ENCODE peak calls at places on chromosomes 13 and 19, in six cellular contexts. One of them, this sample, is unnamed.

GRCh38 chr19:39996218-39996810 is 546 bp upstream of the ZNF546 start:
- DNase-seq in H1: no peak
- DNase-seq in K562: peak
- DNase-seq in endothelial cell of umbilical vein: no peak
- DNase-seq in HepG2: peak
- DNase-seq in GM12878: peak
- DNase-seq in this sample: no peak

GRCh38 chr19:2798733-2799132 is 13.4 kb downstream of the THOP1 start:
- DNase-seq in H1: no peak
- DNase-seq in K562: no peak
- DNase-seq in endothelial cell of umbilical vein: no peak
- DNase-seq in HepG2: no peak
- DNase-seq in GM12878: no peak
- DNase-seq in this sample: no peak

GRCh38 chr13:70723732-70724131 is 615.5 kb upstream of the KLHL1 start:
- DNase-seq in H1: no peak
- DNase-seq in K562: no peak
- DNase-seq in endothelial cell of umbilical vein: peak
- DNase-seq in HepG2: peak
- DNase-seq in GM12878: no peak
- DNase-seq in this sample: no peak

GRCh38 chr13:90205911-90206310 is 1141.6 kb upstream of the MIR17HG start:
- DNase-seq in H1: no peak
- DNase-seq in K562: no peak
- DNase-seq in endothelial cell of umbilical vein: no peak
- DNase-seq in HepG2: no peak
- DNase-seq in GM12878: no peak
- DNase-seq in this sample: no peak

GRCh38 chr13:73593199-73593765 is 534.5 kb downstream of the KLF5 start:
- DNase-seq in H1: no peak
- DNase-seq in K562: no peak
- DNase-seq in endothelial cell of umbilical vein: no peak
- DNase-seq in HepG2: peak
- DNase-seq in GM12878: no peak
- DNase-seq in this sample: no peak

GRCh38 chr13:79581870-79582315 is 100.9 kb downstream of the NDFIP2 start:
- DNase-seq in H1: no peak
- DNase-seq in K562: no peak
- DNase-seq in endothelial cell of umbilical vein: no peak
- DNase-seq in HepG2: no peak
- DNase-seq in GM12878: no peak
- DNase-seq in this sample: no peak

GRCh38 chr13:100300708-100301107 is 211.8 kb downstream of the PCCA start:
- DNase-seq in H1: no peak
- DNase-seq in K562: no peak
- DNase-seq in endothelial cell of umbilical vein: no peak
- DNase-seq in HepG2: no peak
- DNase-seq in GM12878: no peak
- DNase-seq in this sample: no peak

GRCh38 chr13:101917475-101917810 is 465.0 kb downstream of the ITGBL1 start:
- DNase-seq in H1: no peak
- DNase-seq in K562: no peak
- DNase-seq in endothelial cell of umbilical vein: no peak
- DNase-seq in HepG2: no peak
- DNase-seq in GM12878: no peak
- DNase-seq in this sample: peak

GRCh38 chr13:20125129-20125782 is 35.6 kb downstream of the GJA3 start:
- DNase-seq in H1: no peak
- DNase-seq in K562: no peak
- DNase-seq in endothelial cell of umbilical vein: peak
- DNase-seq in HepG2: no peak
- DNase-seq in GM12878: no peak
- DNase-seq in this sample: no peak

GRCh38 chr13:109844396-109844795 is 58.0 kb upstream of the IRS2 start:
- DNase-seq in H1: no peak
- DNase-seq in K562: no peak
- DNase-seq in endothelial cell of umbilical vein: no peak
- DNase-seq in HepG2: no peak
- DNase-seq in GM12878: no peak
- DNase-seq in this sample: peak

GRCh38 chr19:38055655-38056521 is 148.9 kb downstream of the SIPA1L3 start:
- DNase-seq in H1: no peak
- DNase-seq in K562: no peak
- DNase-seq in endothelial cell of umbilical vein: no peak
- DNase-seq in HepG2: no peak
- DNase-seq in GM12878: no peak
- DNase-seq in this sample: peak

GRCh38 chr13:102003848-102004570 is 397.8 kb downstream of the FGF14 start:
- DNase-seq in H1: no peak
- DNase-seq in K562: no peak
- DNase-seq in endothelial cell of umbilical vein: no peak
- DNase-seq in HepG2: no peak
- DNase-seq in GM12878: no peak
- DNase-seq in this sample: no peak

GRCh38 chr13:62278271-62278670 is 862.6 kb upstream of the PCDH20 start:
- DNase-seq in H1: no peak
- DNase-seq in K562: no peak
- DNase-seq in endothelial cell of umbilical vein: no peak
- DNase-seq in HepG2: no peak
- DNase-seq in GM12878: no peak
- DNase-seq in this sample: no peak

GRCh38 chr19:46383171-46383815 is 30.1 kb downstream of the CCDC8 start:
- DNase-seq in H1: no peak
- DNase-seq in K562: no peak
- DNase-seq in endothelial cell of umbilical vein: no peak
- DNase-seq in HepG2: no peak
- DNase-seq in GM12878: no peak
- DNase-seq in this sample: no peak

GRCh38 chr19:35777411-35777841 is 2.1 kb downstream of the ARHGAP33 start:
- DNase-seq in H1: no peak
- DNase-seq in K562: no peak
- DNase-seq in endothelial cell of umbilical vein: no peak
- DNase-seq in HepG2: peak
- DNase-seq in GM12878: no peak
- DNase-seq in this sample: peak

GRCh38 chr19:38384209-38385027 is 3.4 kb downstream of the GGN start:
- DNase-seq in H1: no peak
- DNase-seq in K562: peak
- DNase-seq in endothelial cell of umbilical vein: no peak
- DNase-seq in HepG2: peak
- DNase-seq in GM12878: no peak
- DNase-seq in this sample: peak

GRCh38 chr19:49097453-49098288 is 12.4 kb downstream of the SNRNP70 start:
- DNase-seq in H1: peak
- DNase-seq in K562: peak
- DNase-seq in endothelial cell of umbilical vein: peak
- DNase-seq in HepG2: peak
- DNase-seq in GM12878: no peak
- DNase-seq in this sample: peak

GRCh38 chr13:30222253-30222652 is 85.1 kb downstream of the KATNAL1 start:
- DNase-seq in H1: no peak
- DNase-seq in K562: no peak
- DNase-seq in endothelial cell of umbilical vein: no peak
- DNase-seq in HepG2: no peak
- DNase-seq in GM12878: no peak
- DNase-seq in this sample: no peak

GRCh38 chr13:76225815-76226489 is 589.8 kb downstream of the LMO7 start:
- DNase-seq in H1: no peak
- DNase-seq in K562: no peak
- DNase-seq in endothelial cell of umbilical vein: no peak
- DNase-seq in HepG2: no peak
- DNase-seq in GM12878: no peak
- DNase-seq in this sample: peak

GRCh38 chr19:4304509-4305252 is at the start of gene FSD1:
- DNase-seq in H1: peak
- DNase-seq in K562: peak
- DNase-seq in endothelial cell of umbilical vein: peak
- DNase-seq in HepG2: no peak
- DNase-seq in GM12878: no peak
- DNase-seq in this sample: peak

GRCh38 chr19:920051-920857 is 3.1 kb downstream of the KISS1R start:
- DNase-seq in H1: no peak
- DNase-seq in K562: no peak
- DNase-seq in endothelial cell of umbilical vein: no peak
- DNase-seq in HepG2: no peak
- DNase-seq in GM12878: no peak
- DNase-seq in this sample: peak

GRCh38 chr19:16841391-16841926 is 12.3 kb downstream of the SIN3B start:
- DNase-seq in H1: no peak
- DNase-seq in K562: no peak
- DNase-seq in endothelial cell of umbilical vein: no peak
- DNase-seq in HepG2: no peak
- DNase-seq in GM12878: no peak
- DNase-seq in this sample: no peak

GRCh38 chr13:62357887-62358645 is 942.4 kb upstream of the PCDH20 start:
- DNase-seq in H1: peak
- DNase-seq in K562: no peak
- DNase-seq in endothelial cell of umbilical vein: peak
- DNase-seq in HepG2: peak
- DNase-seq in GM12878: peak
- DNase-seq in this sample: peak

GRCh38 chr19:16406356-16406755 is 65.4 kb downstream of the EPS15L1 start:
- DNase-seq in H1: no peak
- DNase-seq in K562: no peak
- DNase-seq in endothelial cell of umbilical vein: no peak
- DNase-seq in HepG2: no peak
- DNase-seq in GM12878: no peak
- DNase-seq in this sample: no peak

GRCh38 chr13:23969672-23970071 is 72.4 kb upstream of the C1QTNF9B start:
- DNase-seq in H1: no peak
- DNase-seq in K562: no peak
- DNase-seq in endothelial cell of umbilical vein: no peak
- DNase-seq in HepG2: peak
- DNase-seq in GM12878: no peak
- DNase-seq in this sample: no peak

GRCh38 chr13:85772379-85772778 is 26.8 kb downstream of the SLITRK6 start:
- DNase-seq in H1: no peak
- DNase-seq in K562: no peak
- DNase-seq in endothelial cell of umbilical vein: no peak
- DNase-seq in HepG2: peak
- DNase-seq in GM12878: no peak
- DNase-seq in this sample: no peak

GRCh38 chr19:6357995-6358394 is 3.3 kb upstream of the CLPP start:
- DNase-seq in H1: no peak
- DNase-seq in K562: peak
- DNase-seq in endothelial cell of umbilical vein: no peak
- DNase-seq in HepG2: no peak
- DNase-seq in GM12878: no peak
- DNase-seq in this sample: no peak

GRCh38 chr19:825897-826640 is 1.6 kb upstream of the AZU1 start:
- DNase-seq in H1: no peak
- DNase-seq in K562: no peak
- DNase-seq in endothelial cell of umbilical vein: no peak
- DNase-seq in HepG2: no peak
- DNase-seq in GM12878: no peak
- DNase-seq in this sample: no peak

GRCh38 chr19:12791345-12792047 is at the start of gene JUNB:
- DNase-seq in H1: no peak
- DNase-seq in K562: peak
- DNase-seq in endothelial cell of umbilical vein: peak
- DNase-seq in HepG2: peak
- DNase-seq in GM12878: peak
- DNase-seq in this sample: peak
- H2AFZ ChIP-seq in H1: no peak
- H2AFZ ChIP-seq in K562: peak
- H2AFZ ChIP-seq in endothelial cell of umbilical vein: peak
- H2AFZ ChIP-seq in HepG2: no peak
- H2AFZ ChIP-seq in GM12878: peak
- H2AFZ ChIP-seq in this sample: peak

GRCh38 chr13:48294670-48295069 is 8.9 kb upstream of the RB1 start:
- DNase-seq in H1: no peak
- DNase-seq in K562: no peak
- DNase-seq in endothelial cell of umbilical vein: no peak
- DNase-seq in HepG2: peak
- DNase-seq in GM12878: no peak
- DNase-seq in this sample: no peak
- TF ChIP-seq EZH2 in H1: no peak
- TF ChIP-seq EZH2 in K562: no peak
- TF ChIP-seq EZH2 in endothelial cell of umbilical vein: no peak
- TF ChIP-seq EZH2 in HepG2: no peak
- TF ChIP-seq EZH2 in GM12878: no peak
- TF ChIP-seq EZH2 in this sample: no peak

GRCh38 chr19:34733826-34734600 is at the start of gene ZNF181:
- DNase-seq in H1: peak
- DNase-seq in K562: peak
- DNase-seq in endothelial cell of umbilical vein: peak
- DNase-seq in HepG2: peak
- DNase-seq in GM12878: peak
- DNase-seq in this sample: peak
- TF ChIP-seq POLR2AphosphoS5 in H1: peak
- TF ChIP-seq POLR2AphosphoS5 in K562: peak
- TF ChIP-seq POLR2AphosphoS5 in endothelial cell of umbilical vein: peak
- TF ChIP-seq POLR2AphosphoS5 in HepG2: peak
- TF ChIP-seq POLR2AphosphoS5 in GM12878: no peak
- TF ChIP-seq POLR2AphosphoS5 in this sample: peak

DNA sequence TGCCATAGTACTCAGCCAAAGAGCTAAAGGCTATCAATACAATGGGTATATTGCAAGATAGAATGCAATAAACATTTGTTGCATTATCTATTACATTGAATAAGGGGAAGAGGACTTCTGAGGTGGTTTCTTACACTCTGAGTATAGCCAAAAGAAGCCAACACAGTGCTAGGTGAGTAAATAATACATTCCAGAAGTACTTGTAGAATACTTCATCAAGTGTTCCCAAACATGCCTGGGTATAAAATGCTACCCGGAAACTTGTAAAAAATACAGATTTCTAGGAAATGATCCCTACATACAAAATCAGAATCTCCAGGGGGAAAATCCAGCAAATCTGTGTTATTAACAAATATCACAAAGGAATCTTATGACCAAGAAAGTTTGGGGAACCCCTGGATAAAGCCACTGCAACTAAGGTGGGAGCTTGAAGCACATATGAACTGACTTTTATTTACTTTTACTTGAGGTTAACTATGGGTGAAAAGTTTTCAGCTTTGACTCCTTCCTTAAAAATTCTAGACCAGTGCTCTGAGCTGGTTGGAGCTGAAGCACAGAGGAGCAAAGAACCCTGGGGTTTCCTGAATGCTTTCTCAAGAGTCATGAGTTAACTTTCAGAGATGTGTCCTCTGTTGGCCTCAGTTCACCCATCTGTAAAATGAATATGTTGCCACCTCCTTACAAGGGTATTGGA is 136.0 kb downstream of the OXGR1 start:
- DNase-seq in H1: no peak
- DNase-seq in K562: no peak
- DNase-seq in endothelial cell of umbilical vein: no peak
- DNase-seq in HepG2: no peak
- DNase-seq in GM12878: no peak
- DNase-seq in this sample: no peak
- H2AFZ ChIP-seq in H1: no peak
- H2AFZ ChIP-seq in K562: no peak
- H2AFZ ChIP-seq in endothelial cell of umbilical vein: no peak
- H2AFZ ChIP-seq in HepG2: no peak
- H2AFZ ChIP-seq in GM12878: no peak
- H2AFZ ChIP-seq in this sample: no peak